ENCODE peak calls at places on chromosome 17, in nine cellular contexts. Y is glutamatergic neuron, E is GM04504, H is HS-27A, W is epithelial cell of prostate, N is A549, T is GM12865, G is GF-D8, J is thoracic aorta. P is an unnamed sample.

GRCh38 chr17:48052956-48053757 is 5.0 kb downstream of the NFE2L1 start:
- DNase-seq in Y (peak; percentile 34), H (no peak), G (no peak), E (no peak), N (no peak), J (peak; percentile 20), W (no peak), T (no peak), P (no peak)

GRCh38 chr17:45782889-45783592 is 1.1 kb upstream of the CRHR1 start:
- DNase-seq in G (no peak), N (peak; percentile 76), W (no peak), H (no peak), T (no peak), J (no peak), E (no peak), Y (peak; percentile 87), P (no peak)

GRCh38 chr17:76307299-76307965 is 644 bp downstream of the QRICH2 start:
- DNase-seq in J (no peak), T (no peak), E (no peak), Y (no peak), H (no peak), G (no peak), W (no peak), N (no peak), P (no peak)

GRCh38 chr17:45353047-45353446 is 36.2 kb upstream of the MAP3K14 start:
- DNase-seq in G (no peak), W (no peak), E (no peak), T (peak; percentile 70), N (no peak), H (no peak), Y (no peak), J (no peak), P (no peak)

GRCh38 chr17:45296003-45296832 is 20.6 kb downstream of the MAP3K14 start:
- DNase-seq in E (no peak), Y (no peak), N (no peak), T (peak; percentile 75), W (no peak), H (no peak), J (no peak), G (peak; percentile 89), P (no peak)

GRCh38 chr17:44926841-44927525 is 11.7 kb upstream of the GFAP start:
- DNase-seq in E (no peak), T (no peak), W (no peak), G (no peak), H (no peak), Y (no peak), N (no peak), J (no peak), P (no peak)

GRCh38 chr17:16918443-16918842 is 53.5 kb downstream of the TNFRSF13B start:
- DNase-seq in J (no peak), W (no peak), E (no peak), N (no peak), G (no peak), H (no peak), T (no peak), Y (no peak), P (peak; percentile 69)

GRCh38 chr17:22411185-22411784 is 719.0 kb downstream of the KCNJ18 start:
- DNase-seq in J (no peak), T (no peak), Y (no peak), W (no peak), N (no peak), H (no peak), E (no peak), G (no peak), P (no peak)

GRCh38 chr17:80877095-80877828 is 114.4 kb upstream of the CHMP6 start:
- DNase-seq in H (no peak), W (no peak), T (peak; percentile 96), N (no peak), E (no peak), J (no peak), Y (no peak), G (no peak), P (no peak)

GRCh38 chr17:66715745-66716156 is 119.2 kb upstream of the CACNG5 start:
- DNase-seq in J (no peak), E (peak; percentile 34), H (no peak), W (peak; percentile 27), Y (no peak), T (peak; percentile 86), N (peak; percentile 89), G (no peak), P (peak; percentile 35)

GRCh38 chr17:5745091-5745820 is 160.9 kb upstream of the NLRP1 start:
- DNase-seq in H (no peak), W (no peak), J (no peak), G (no peak), Y (peak; percentile 37), E (no peak), T (no peak), N (no peak), P (no peak)

GRCh38 chr17:51860934-51861561 is 297.5 kb downstream of the CA10 start:
- DNase-seq in J (no peak), N (peak; percentile 7), T (peak; percentile 45), W (no peak), G (no peak), Y (peak; percentile 72), H (no peak), E (peak; percentile 20), P (peak; percentile 42)

GRCh38 chr17:77385750-77386501 is 245.2 kb downstream of the SEC14L1 start:
- DNase-seq in J (no peak), G (no peak), W (no peak), H (no peak), E (no peak), T (no peak), N (no peak), Y (peak; percentile 54), P (no peak)

GRCh38 chr17:44389723-44390202 is 314 bp upstream of the ITGA2B start:
- DNase-seq in E (no peak), G (peak; percentile 88), T (no peak), H (no peak), J (no peak), N (no peak), W (no peak), Y (no peak), P (no peak)

GRCh38 chr17:19384723-19385391 is 2.1 kb downstream of the MFAP4 start:
- DNase-seq in N (no peak), W (no peak), Y (no peak), H (no peak), J (no peak), E (peak; percentile 88), G (peak; percentile 29), T (no peak), P (no peak)

GRCh38 chr17:39724731-39725130 is 5.6 kb downstream of the MIEN1 start:
- DNase-seq in Y (no peak), E (no peak), J (no peak), G (no peak), T (no peak), W (no peak), N (no peak), H (no peak), P (no peak)

GRCh38 chr17:60398227-60398959 is 6.5 kb upstream of the USP32 start:
- DNase-seq in W (no peak), G (peak; percentile 97), J (no peak), E (no peak), T (peak; percentile 56), N (no peak), Y (no peak), H (no peak), P (no peak)

GRCh38 chr17:41521574-41522261 is 3.0 kb upstream of the KRT15 start:
- DNase-seq in N (peak; percentile 76), J (no peak), T (no peak), G (no peak), Y (no peak), H (peak; percentile 33), E (peak; percentile 34), W (peak; percentile 94), P (peak; percentile 97)

GRCh38 chr17:49437696-49438438 is 23.2 kb upstream of the PHB1 start:
- DNase-seq in E (no peak), N (no peak), G (no peak), H (no peak), W (no peak), Y (no peak), J (no peak), T (no peak), P (peak; percentile 26)

GRCh38 chr17:40931311-40931710 is 6.1 kb downstream of the KRT23 start:
- DNase-seq in W (no peak), Y (no peak), G (no peak), J (no peak), H (no peak), T (no peak), E (no peak), N (no peak), P (no peak)

GRCh38 chr17:6479626-6480324 is 35.5 kb downstream of the PIMREG start:
- DNase-seq in J (no peak), H (no peak), N (no peak), W (no peak), T (no peak), Y (no peak), G (no peak), E (no peak), P (no peak)

GRCh38 chr17:75692976-75693375 is 25.8 kb downstream of the SAP30BP start:
- DNase-seq in H (no peak), Y (no peak), E (no peak), G (no peak), J (no peak), N (no peak), W (no peak), T (no peak), P (no peak)

GRCh38 chr17:2700491-2701141 is 10.9 kb downstream of the CLUH start:
- DNase-seq in W (no peak), E (no peak), H (no peak), N (no peak), J (no peak), G (no peak), T (no peak), Y (peak; percentile 11), P (no peak)

GRCh38 chr17:64531955-64532371 is 25.2 kb downstream of the CEP95 start:
- DNase-seq in H (no peak), E (peak; percentile 46), N (no peak), G (no peak), J (no peak), Y (no peak), W (no peak), T (no peak), P (no peak)

GRCh38 chr17:81512984-81513668 is 527 bp upstream of the ACTG1 start:
- DNase-seq in E (no peak), W (no peak), H (no peak), N (peak; percentile 76), J (no peak), Y (peak; percentile 64), G (peak; percentile 26), T (peak; percentile 85), P (peak; percentile 79)

GRCh38 chr17:47315451-47316266 is 8.1 kb upstream of the EFCAB13 start:
- DNase-seq in W (no peak), T (peak; percentile 79), J (no peak), E (no peak), Y (peak; percentile 32), G (peak; percentile 20), N (peak; percentile 84), H (peak; percentile 85), P (no peak)

GRCh38 chr17:27873746-27874145 is 19.4 kb downstream of the LYRM9 start:
- DNase-seq in H (no peak), E (no peak), W (peak; percentile 46), T (no peak), G (no peak), J (no peak), N (no peak), Y (no peak), P (no peak)